ENCODE peak calls at places on chromosomes 12 and 14, in seven cellular contexts. S, I, G, Q, H, A and F are unnamed samples.

GRCh38 chr14:37593496-37594237 is 1.4 kb downstream of the FOXA1 start:
- DNase-seq in H (no peak), G (no peak), Q (no peak), I (no peak), S (no peak), A (no peak), F (no peak)

GRCh38 chr12:57151741-57152407 is 4.5 kb upstream of the LRP1-AS start:
- DNase-seq in H (peak), Q (no peak), I (no peak), A (no peak), S (no peak), G (no peak), F (no peak)

GRCh38 chr12:101590383-101590782 is 4.4 kb upstream of the MYBPC1 start:
- DNase-seq in S (no peak), G (no peak), I (no peak), H (no peak), A (no peak), Q (no peak), F (no peak)

GRCh38 chr12:6542209-6543009 is 8.1 kb downstream of the GAPDH start:
- DNase-seq in G (no peak), I (no peak), H (no peak), A (no peak), Q (no peak), S (no peak), F (no peak)

GRCh38 chr12:123164710-123165261 is 13.9 kb upstream of the PITPNM2 start:
- DNase-seq in Q (no peak), G (no peak), S (no peak), H (no peak), I (no peak), A (no peak), F (no peak)

GRCh38 chr14:24296341-24297157 is 3.0 kb downstream of the DHRS1 start:
- DNase-seq in S (peak), Q (no peak), A (peak), G (peak), I (peak), H (peak), F (peak)

GRCh38 chr14:35366048-35366428 is 38.5 kb downstream of the NFKBIA start:
- DNase-seq in S (no peak), A (no peak), I (no peak), H (peak), G (no peak), Q (no peak), F (peak)

GRCh38 chr14:96017882-96018281 is 21.3 kb upstream of the C14orf132 start:
- DNase-seq in I (no peak), A (no peak), G (no peak), Q (no peak), H (no peak), S (no peak), F (no peak)

GRCh38 chr14:51681411-51681810 is 29.7 kb downstream of the FRMD6 start:
- DNase-seq in Q (no peak), S (no peak), A (no peak), H (no peak), I (no peak), G (no peak), F (no peak)

GRCh38 chr14:68938515-68939423 is 40.3 kb downstream of the ACTN1 start:
- DNase-seq in Q (no peak), H (peak), A (no peak), I (no peak), S (no peak), G (no peak), F (no peak)

GRCh38 chr14:92586966-92587365 is 73.4 kb downstream of the RIN3 start:
- DNase-seq in G (no peak), Q (no peak), A (no peak), S (no peak), I (no peak), H (no peak), F (no peak)

GRCh38 chr12:49462103-49462739 is 76.6 kb upstream of the KCNH3 start:
- DNase-seq in A (no peak), S (peak), I (no peak), H (no peak), Q (no peak), G (no peak), F (no peak)

GRCh38 chr14:106737025-106737424 is 1210.6 kb downstream of the TMEM121 start:
- DNase-seq in G (no peak), S (no peak), Q (no peak), A (no peak), I (no peak), H (no peak), F (no peak)

GRCh38 chr14:79515158-79515557 is 696.1 kb downstream of the DIO2 start:
- DNase-seq in Q (no peak), A (no peak), I (no peak), H (no peak), S (no peak), G (no peak), F (no peak)

GRCh38 chr12:75478395-75478794 is 2.2 kb upstream of the GLIPR1 start:
- DNase-seq in Q (no peak), H (peak), I (no peak), A (no peak), G (no peak), S (no peak), F (no peak)

GRCh38 chr12:121806556-121807308 is 2.9 kb downstream of the SETD1B start:
- DNase-seq in H (no peak), G (no peak), A (no peak), S (peak), I (no peak), Q (no peak), F (no peak)

GRCh38 chr14:87131879-87132278 is 861.1 kb downstream of the GALC start:
- DNase-seq in G (no peak), A (no peak), I (peak), Q (no peak), H (peak), S (no peak), F (no peak)

GRCh38 chr12:53495903-53496751 is 3.1 kb downstream of the MAP3K12 start:
- DNase-seq in A (peak), I (no peak), Q (no peak), H (peak), S (peak), G (no peak), F (no peak)

GRCh38 chr14:25121342-25122129 is 71.6 kb upstream of the STXBP6 start:
- DNase-seq in Q (no peak), I (no peak), G (no peak), S (no peak), A (peak), H (peak), F (no peak)

GRCh38 chr14:75306917-75307699 is 28.5 kb downstream of the FOS start:
- DNase-seq in G (no peak), Q (no peak), H (peak), A (peak), S (peak), I (peak), F (no peak)

GRCh38 chr14:71730471-71730870 is 201.8 kb upstream of the RGS6 start:
- DNase-seq in G (no peak), S (no peak), I (no peak), Q (no peak), H (no peak), A (no peak), F (no peak)

GRCh38 chr12:122422769-122423257 is 344 bp upstream of the CLIP1 start:
- DNase-seq in I (no peak), Q (no peak), S (peak), A (no peak), H (peak), G (peak), F (peak)

GRCh38 chr12:4027412-4027811 is 154.2 kb upstream of the PARP11 start:
- DNase-seq in G (peak), A (no peak), I (no peak), H (peak), Q (peak), S (no peak), F (peak)

GRCh38 chr12:57018906-57019305 is 2.6 kb upstream of the TAC3 start:
- DNase-seq in Q (no peak), S (no peak), G (no peak), A (no peak), I (no peak), H (no peak), F (no peak)

GRCh38 chr12:122137681-122138080 is 36.3 kb downstream of the IL31 start:
- DNase-seq in H (no peak), G (no peak), A (peak), S (peak), I (no peak), Q (no peak), F (no peak)

GRCh38 chr14:61503167-61503801 is 181.9 kb downstream of the PRKCH start:
- DNase-seq in Q (no peak), H (peak), A (no peak), G (peak), I (no peak), S (no peak), F (no peak)

GRCh38 chr14:79842270-79842669 is 369.0 kb downstream of the DIO2 start:
- DNase-seq in G (no peak), S (no peak), H (peak), A (no peak), I (no peak), Q (no peak), F (no peak)

GRCh38 chr12:6533653-6534157 is 612 bp upstream of the GAPDH start:
- DNase-seq in S (peak), A (peak), H (peak), I (peak), G (peak), Q (no peak), F (no peak)

GRCh38 chr12:124543052-124543590 is 24.3 kb downstream of the NCOR2 start:
- DNase-seq in I (no peak), H (no peak), Q (no peak), G (no peak), S (no peak), A (no peak), F (no peak)

GRCh38 chr12:7834701-7835100 is 38.0 kb downstream of the SLC2A14 start:
- DNase-seq in Q (no peak), I (no peak), S (no peak), H (no peak), G (no peak), A (no peak), F (no peak)

GRCh38 chr14:103372552-103373304 is 12.5 kb upstream of the MARK3 start:
- DNase-seq in I (no peak), G (no peak), H (peak), A (peak), S (peak), Q (no peak), F (peak)

GRCh38 chr12:54022960-54023884 is 5.0 kb upstream of the HOXC6 start:
- DNase-seq in I (no peak), A (no peak), S (no peak), Q (no peak), G (no peak), H (no peak), F (no peak)

GRCh38 chr14:74664717-74665116 is 48.2 kb downstream of the AREL1 start:
- DNase-seq in Q (no peak), I (no peak), G (no peak), H (no peak), A (no peak), S (no peak), F (no peak)

GRCh38 chr12:64781374-64782029 is 22.3 kb upstream of the GNS start:
- DNase-seq in A (peak), Q (no peak), H (no peak), G (no peak), I (no peak), S (peak), F (no peak)

GRCh38 chr14:100532916-100533630 is 54.1 kb downstream of the BEGAIN start:
- DNase-seq in S (no peak), H (peak), Q (no peak), G (no peak), I (no peak), A (no peak), F (no peak)

GRCh38 chr14:70804556-70805162 is 4.7 kb downstream of the MAP3K9 start:
- DNase-seq in H (peak), A (peak), S (no peak), G (no peak), I (no peak), Q (no peak), F (no peak)

GRCh38 chr12:132583311-132583710 is 27.1 kb downstream of the LRCOL1 start:
- DNase-seq in I (no peak), Q (no peak), H (no peak), A (peak), G (no peak), S (peak), F (no peak)

GRCh38 chr12:6770094-6770493 is 2.2 kb upstream of the LAG3 start:
- DNase-seq in G (no peak), H (no peak), S (no peak), Q (no peak), I (no peak), A (no peak), F (no peak)